ENCODE peak calls at places on chromosomes 13 and 19, in four cellular contexts. One of them, this sample, is unnamed.

GRCh38 chr19:1449467-1450442 is at the start of gene APC2:
- DNase-seq in A673: peak; percentile 84
- DNase-seq in A549: no peak
- DNase-seq in keratinocyte: no peak
- DNase-seq in this sample: no peak

GRCh38 chr19:35861640-35862160 is 5.0 kb downstream of the KIRREL2 start:
- DNase-seq in A673: no peak
- DNase-seq in A549: no peak
- DNase-seq in keratinocyte: no peak
- DNase-seq in this sample: no peak

GRCh38 chr13:73158851-73159250 is 100.0 kb downstream of the KLF5 start:
- DNase-seq in A673: peak; percentile 39
- DNase-seq in A549: peak; percentile 46
- DNase-seq in keratinocyte: peak; percentile 30
- DNase-seq in this sample: no peak

GRCh38 chr19:15296353-15296752 is 36.0 kb downstream of the BRD4 start:
- DNase-seq in A673: no peak
- DNase-seq in A549: no peak
- DNase-seq in keratinocyte: no peak
- DNase-seq in this sample: peak; percentile 56

GRCh38 chr19:2180881-2181617 is 17.3 kb downstream of the DOT1L start:
- DNase-seq in A673: no peak
- DNase-seq in A549: no peak
- DNase-seq in keratinocyte: no peak
- DNase-seq in this sample: no peak

GRCh38 chr13:101751488-101751887 is 299.0 kb downstream of the ITGBL1 start:
- DNase-seq in A673: peak; percentile 79
- DNase-seq in A549: peak; percentile 21
- DNase-seq in keratinocyte: peak; percentile 7
- DNase-seq in this sample: peak; percentile 97

GRCh38 chr19:10503002-10503789 is at the start of gene KEAP1:
- DNase-seq in A673: no peak
- DNase-seq in A549: peak; percentile 53
- DNase-seq in keratinocyte: no peak
- DNase-seq in this sample: peak; percentile 37

GRCh38 chr19:46270521-46271256 is 26.2 kb upstream of the HIF3A start:
- DNase-seq in A673: no peak
- DNase-seq in A549: no peak
- DNase-seq in keratinocyte: no peak
- DNase-seq in this sample: no peak

GRCh38 chr19:47243776-47244547 is 12.4 kb upstream of the CCDC9 start:
- DNase-seq in A673: peak; percentile 97
- DNase-seq in A549: peak; percentile 97
- DNase-seq in keratinocyte: peak; percentile 87
- DNase-seq in this sample: peak; percentile 97

GRCh38 chr19:30841934-30842333 is 469.8 kb downstream of the ZNF536 start:
- DNase-seq in A673: no peak
- DNase-seq in A549: no peak
- DNase-seq in keratinocyte: no peak
- DNase-seq in this sample: no peak

GRCh38 chr13:90315061-90315460 is 1032.4 kb upstream of the MIR17HG start:
- DNase-seq in A673: no peak
- DNase-seq in A549: no peak
- DNase-seq in keratinocyte: no peak
- DNase-seq in this sample: no peak

GRCh38 chr13:91482427-91482826 is 84.0 kb downstream of the GPC5 start:
- DNase-seq in A673: peak; percentile 87
- DNase-seq in A549: no peak
- DNase-seq in keratinocyte: no peak
- DNase-seq in this sample: no peak

GRCh38 chr19:46856062-46857022 is 4.5 kb upstream of the ARHGAP35 start:
- DNase-seq in A673: peak; percentile 98
- DNase-seq in A549: peak; percentile 96
- DNase-seq in keratinocyte: no peak
- DNase-seq in this sample: peak; percentile 96

GRCh38 chr19:6773323-6773931 is 919 bp downstream of the VAV1 start:
- DNase-seq in A673: peak; percentile 89
- DNase-seq in A549: no peak
- DNase-seq in keratinocyte: no peak
- DNase-seq in this sample: no peak

GRCh38 chr19:13848811-13849241 is 28.1 kb upstream of the NANOS3 start:
- DNase-seq in A673: no peak
- DNase-seq in A549: peak; percentile 74
- DNase-seq in keratinocyte: no peak
- DNase-seq in this sample: no peak

GRCh38 chr13:102091231-102091630 is 310.6 kb downstream of the FGF14 start:
- DNase-seq in A673: peak; percentile 72
- DNase-seq in A549: peak; percentile 39
- DNase-seq in keratinocyte: no peak
- DNase-seq in this sample: no peak

GRCh38 chr19:5934779-5935472 is 20.9 kb downstream of the CAPS start:
- DNase-seq in A673: no peak
- DNase-seq in A549: no peak
- DNase-seq in keratinocyte: no peak
- DNase-seq in this sample: peak; percentile 93

GRCh38 chr13:79988573-79988972 is 352.4 kb downstream of the SPRY2 start:
- DNase-seq in A673: no peak
- DNase-seq in A549: no peak
- DNase-seq in keratinocyte: no peak
- DNase-seq in this sample: peak; percentile 88

GRCh38 chr19:4369888-4370260 is 26.5 kb downstream of the MPND start:
- DNase-seq in A673: peak; percentile 48
- DNase-seq in A549: no peak
- DNase-seq in keratinocyte: no peak
- DNase-seq in this sample: peak; percentile 45

GRCh38 chr13:26038931-26039475 is 12.8 kb downstream of the SHISA2 start:
- DNase-seq in A673: no peak
- DNase-seq in A549: no peak
- DNase-seq in keratinocyte: no peak
- DNase-seq in this sample: no peak

GRCh38 chr13:26036383-26036782 is 15.4 kb downstream of the SHISA2 start:
- DNase-seq in A673: no peak
- DNase-seq in A549: no peak
- DNase-seq in keratinocyte: no peak
- DNase-seq in this sample: no peak

GRCh38 chr13:26037302-26037701 is 14.5 kb downstream of the SHISA2 start:
- DNase-seq in A673: peak; percentile 60
- DNase-seq in A549: peak; percentile 19
- DNase-seq in keratinocyte: no peak
- DNase-seq in this sample: no peak

GRCh38 chr13:26029581-26030136 is 22.2 kb downstream of the SHISA2 start:
- DNase-seq in A673: no peak
- DNase-seq in A549: no peak
- DNase-seq in keratinocyte: no peak
- DNase-seq in this sample: no peak

DNA sequence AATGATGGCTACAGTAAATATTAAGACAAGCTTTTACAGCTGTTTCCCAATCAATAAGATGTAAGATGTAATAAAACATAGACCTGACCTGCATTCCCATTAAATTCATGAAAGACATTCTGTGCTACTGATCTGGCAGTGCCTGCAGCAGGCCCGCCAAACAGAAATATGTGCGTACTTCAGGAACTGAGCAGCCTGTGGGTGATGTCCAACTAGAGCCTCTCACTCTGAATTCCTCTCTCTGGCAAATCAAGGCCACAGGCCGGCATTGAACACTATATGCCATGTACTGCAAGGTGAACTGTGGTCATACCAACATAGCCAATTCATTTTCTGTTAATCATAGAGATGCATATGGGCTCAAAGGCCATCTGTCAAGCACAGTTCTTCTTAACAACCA is 17.8 kb downstream of the SHISA2 start:
- DNase-seq in A673: no peak
- DNase-seq in A549: no peak
- DNase-seq in keratinocyte: no peak
- DNase-seq in this sample: no peak
- TF ChIP-seq CTCF in A673: no peak
- TF ChIP-seq CTCF in A549: no peak
- TF ChIP-seq CTCF in keratinocyte: no peak
- TF ChIP-seq CTCF in this sample: no peak

GRCh38 chr13:20573636-20574035 is 6.7 kb downstream of the IFT88 start:
- DNase-seq in A673: no peak
- DNase-seq in A549: no peak
- DNase-seq in keratinocyte: no peak
- DNase-seq in this sample: no peak
- TF ChIP-seq CTCF in A673: no peak
- TF ChIP-seq CTCF in A549: no peak
- TF ChIP-seq CTCF in keratinocyte: no peak
- TF ChIP-seq CTCF in this sample: no peak

DNA sequence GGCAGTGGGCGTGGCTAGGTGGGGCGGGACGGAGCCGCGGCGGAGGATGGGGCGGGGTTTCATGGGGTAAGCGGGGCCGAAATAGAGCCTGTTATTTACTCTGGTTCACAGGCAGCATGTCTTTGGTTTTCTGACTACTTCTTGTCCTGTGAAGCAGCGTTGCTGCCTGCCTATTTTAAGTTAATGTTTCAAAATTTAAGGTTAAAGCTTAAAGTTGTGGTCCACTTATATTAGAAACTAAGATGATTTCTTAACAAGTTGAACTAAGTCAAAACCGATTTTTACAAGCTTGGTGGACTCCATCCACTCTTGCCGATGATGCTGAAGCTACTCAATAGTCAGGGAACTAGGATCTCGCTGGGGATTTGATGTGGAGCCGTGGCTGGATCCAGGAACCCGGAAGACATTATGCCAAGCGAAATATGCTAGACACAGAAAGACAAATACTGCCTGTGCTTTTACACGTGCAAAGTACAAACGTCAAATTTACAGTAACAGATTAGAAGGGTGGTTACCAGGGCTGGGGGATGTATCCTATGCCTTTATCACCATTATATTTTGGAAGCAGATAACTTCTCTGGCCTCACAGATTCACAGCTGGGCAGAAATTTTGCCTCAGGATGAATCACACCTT is 456 bp upstream of the ZNF616 start:
- DNase-seq in A673: no peak
- DNase-seq in A549: no peak
- DNase-seq in keratinocyte: no peak
- DNase-seq in this sample: no peak
- TF ChIP-seq CTCF in A673: no peak
- TF ChIP-seq CTCF in A549: no peak
- TF ChIP-seq CTCF in keratinocyte: no peak
- TF ChIP-seq CTCF in this sample: no peak

GRCh38 chr19:55220525-55220924 is 8.0 kb downstream of the TMEM86B start:
- DNase-seq in A673: no peak
- DNase-seq in A549: no peak
- DNase-seq in keratinocyte: no peak
- DNase-seq in this sample: no peak

GRCh38 chr19:55212447-55212846 is 3.1 kb upstream of the PTPRH start:
- DNase-seq in A673: peak; percentile 53
- DNase-seq in A549: peak; percentile 81
- DNase-seq in keratinocyte: no peak
- DNase-seq in this sample: no peak

GRCh38 chr19:55213547-55213946 is 4.2 kb upstream of the PTPRH start:
- DNase-seq in A673: no peak
- DNase-seq in A549: no peak
- DNase-seq in keratinocyte: no peak
- DNase-seq in this sample: no peak

GRCh38 chr19:55216461-55217198 is 7.3 kb upstream of the PTPRH start:
- DNase-seq in A673: peak; percentile 98
- DNase-seq in A549: peak; percentile 99
- DNase-seq in keratinocyte: peak; percentile 99
- DNase-seq in this sample: peak; percentile 99
- TF ChIP-seq CTCF in A673: no peak
- TF ChIP-seq CTCF in A549: no peak
- TF ChIP-seq CTCF in keratinocyte: no peak
- TF ChIP-seq CTCF in this sample: no peak

GRCh38 chr13:71672527-71672926 is 194.5 kb downstream of the DACH1 start:
- DNase-seq in A673: peak; percentile 33
- DNase-seq in A549: no peak
- DNase-seq in keratinocyte: no peak
- DNase-seq in this sample: peak; percentile 24

GRCh38 chr13:71677114-71677513 is 189.9 kb downstream of the DACH1 start:
- DNase-seq in A673: peak; percentile 75
- DNase-seq in A549: no peak
- DNase-seq in keratinocyte: no peak
- DNase-seq in this sample: no peak

DNA sequence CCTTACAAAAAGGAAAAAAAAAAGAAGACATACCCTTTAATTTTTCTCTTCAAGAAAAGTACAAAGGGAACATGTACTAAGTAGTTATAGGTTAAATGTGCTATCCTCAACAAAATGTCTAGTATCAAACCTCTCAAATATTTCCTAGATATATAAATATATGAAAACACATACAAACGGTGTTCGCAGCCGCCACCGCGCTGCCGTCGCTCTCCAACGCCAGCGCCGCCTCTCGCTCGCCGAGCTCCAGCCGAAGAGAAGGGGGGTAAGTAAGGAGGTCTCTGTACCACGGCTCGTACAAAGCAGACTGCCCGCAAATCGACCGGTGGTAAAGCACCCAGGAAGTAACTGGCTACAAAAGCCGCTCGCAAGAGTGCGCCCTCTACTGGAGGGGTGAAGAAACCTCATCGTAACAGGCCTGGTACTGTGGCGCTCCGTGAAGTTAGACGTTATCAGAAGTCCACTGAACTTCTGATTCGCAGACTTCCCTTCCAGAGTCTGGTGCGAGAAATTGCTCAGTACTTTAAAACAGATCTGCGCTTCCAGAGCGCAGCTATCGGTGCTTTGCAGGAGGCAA is 192.1 kb downstream of the DACH1 start:
- DNase-seq in A673: no peak
- DNase-seq in A549: no peak
- DNase-seq in keratinocyte: no peak
- DNase-seq in this sample: no peak
- TF ChIP-seq CTCF in A673: peak; percentile 43
- TF ChIP-seq CTCF in A549: no peak
- TF ChIP-seq CTCF in keratinocyte: no peak
- TF ChIP-seq CTCF in this sample: no peak

DNA sequence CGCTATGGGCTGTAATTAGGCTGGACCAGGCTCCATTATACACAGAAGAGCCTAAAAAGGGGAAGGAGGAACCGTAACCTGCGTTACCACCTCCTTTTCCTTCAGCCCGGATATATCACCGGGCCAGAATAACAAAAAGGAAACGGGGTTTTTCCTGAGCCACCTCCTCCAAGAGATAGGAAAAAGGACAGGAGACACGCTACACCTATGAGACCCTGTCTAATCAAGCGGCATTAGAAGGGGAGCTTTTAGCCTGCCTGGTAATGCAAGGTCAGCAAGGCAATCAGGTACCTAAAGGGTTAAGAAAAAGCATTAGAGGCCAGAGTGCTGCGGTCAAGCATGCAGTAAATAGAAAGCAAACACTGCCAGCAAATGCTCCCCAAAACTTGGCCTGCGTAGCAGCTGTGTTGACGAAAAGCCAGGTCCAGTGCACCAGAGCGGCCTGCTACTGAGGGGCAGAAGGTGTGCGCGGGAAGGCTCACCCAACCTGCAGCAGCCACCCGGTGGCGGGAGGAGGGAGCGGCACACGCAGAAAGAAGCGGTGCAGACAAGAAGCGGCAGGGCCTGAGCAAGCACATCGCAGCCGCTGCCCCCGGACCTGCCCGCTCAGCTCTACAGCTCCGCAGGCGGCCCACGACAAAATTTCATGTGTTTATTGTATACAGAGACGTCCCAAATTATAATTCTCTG is 1466.1 kb downstream of the UQCRFS1 start:
- DNase-seq in A673: no peak
- DNase-seq in A549: peak; percentile 33
- DNase-seq in keratinocyte: no peak
- DNase-seq in this sample: no peak
- TF ChIP-seq CTCF in A673: no peak
- TF ChIP-seq CTCF in A549: no peak
- TF ChIP-seq CTCF in keratinocyte: peak; percentile 32
- TF ChIP-seq CTCF in this sample: no peak

This sample was measured in fibroblast of villous mesenchyme.